ENCODE peak calls at places on chromosomes 6 and 20, in four cellular contexts. F is stimulated activated naive CD4-positive, alpha-beta T cell; O is neural crest cell; V is AG09309. X is an unnamed sample.

GRCh38 chr6:168641455-168641854 is 200.5 kb downstream of the SMOC2 start:
- DNase-seq in F (no peak), V (no peak), O (no peak), X (peak)

GRCh38 chr6:119347466-119348307 is 1.9 kb downstream of the MAN1A1 start:
- DNase-seq in O (no peak), F (no peak), V (no peak), X (no peak)

GRCh38 chr20:50151034-50151743 is 2.3 kb downstream of the PEDS1 start:
- DNase-seq in F (no peak), V (no peak), O (no peak), X (no peak)

GRCh38 chr6:39725632-39725997 is 407 bp upstream of the KIF6 start:
- DNase-seq in V (no peak), F (no peak), O (no peak), X (no peak)

GRCh38 chr6:122180132-122180531 is 219.3 kb upstream of the HSF2 start:
- DNase-seq in O (no peak), V (peak), F (no peak), X (no peak)

GRCh38 chr6:104711371-104711770 is 148.3 kb downstream of the HACE1 start:
- DNase-seq in V (peak), F (no peak), O (no peak), X (no peak)

GRCh38 chr20:54266844-54267243 is 59.0 kb downstream of the PFDN4 start:
- DNase-seq in O (no peak), F (no peak), V (no peak), X (no peak)

GRCh38 chr6:121436966-121437756 is 1.7 kb downstream of the GJA1 start:
- DNase-seq in V (no peak), F (no peak), O (peak), X (no peak)

GRCh38 chr6:166625356-166625755 is 1.7 kb downstream of the RPS6KA2 start:
- DNase-seq in V (no peak), O (no peak), F (no peak), X (no peak)

GRCh38 chr6:34147906-34148701 is 2.2 kb upstream of the GRM4 start:
- DNase-seq in V (no peak), O (no peak), F (no peak), X (no peak)

GRCh38 chr6:36729169-36729549 is 31.5 kb downstream of the RAB44 start:
- DNase-seq in O (no peak), F (no peak), V (no peak), X (no peak)

GRCh38 chr6:106444777-106445507 is 84.4 kb downstream of the CRYBG1 start:
- DNase-seq in F (no peak), O (peak), V (peak), X (no peak)

GRCh38 chr20:51199920-51200319 is 177.0 kb upstream of the KCNG1 start:
- DNase-seq in V (no peak), O (no peak), F (no peak), X (no peak)

GRCh38 chr20:50569864-50570836 is 60.0 kb downstream of the PTPN1 start:
- DNase-seq in V (no peak), O (no peak), F (no peak), X (peak)

GRCh38 chr6:21594427-21595264 is 1.1 kb downstream of the SOX4 start:
- DNase-seq in O (peak), V (no peak), F (no peak), X (no peak)

GRCh38 chr6:96853083-96853482 is 15.8 kb upstream of the GPR63 start:
- DNase-seq in V (no peak), F (no peak), O (no peak), X (no peak)

GRCh38 chr20:20327756-20328155 is 40.1 kb upstream of the INSM1 start:
- DNase-seq in F (no peak), V (no peak), O (no peak), X (no peak)

GRCh38 chr6:146289816-146290588 is 253.6 kb upstream of the RAB32 start:
- DNase-seq in O (no peak), V (peak), F (no peak), X (no peak)

GRCh38 chr6:137277971-137278602 is 58.9 kb upstream of the IFNGR1 start:
- DNase-seq in O (no peak), V (no peak), F (no peak), X (peak)

GRCh38 chr6:123804771-123805540 is 1.3 kb downstream of the NKAIN2 start:
- DNase-seq in F (no peak), V (no peak), O (no peak), X (no peak)

GRCh38 chr6:151029976-151030375 is 164.5 kb downstream of the MTHFD1L start:
- DNase-seq in O (no peak), V (no peak), F (no peak), X (no peak)

GRCh38 chr20:43849496-43850197 is 65.0 kb upstream of the TOX2 start:
- DNase-seq in V (no peak), O (no peak), F (no peak), X (no peak)

GRCh38 chr20:15902493-15902892 is 670.8 kb downstream of the KIF16B start:
- DNase-seq in O (peak), F (no peak), V (no peak), X (peak)

GRCh38 chr6:154509421-154510143 is 903 bp downstream of the CNKSR3 start:
- DNase-seq in V (no peak), F (no peak), O (peak), X (no peak)

GRCh38 chr20:768426-768978 is at the start of gene SLC52A3:
- DNase-seq in V (no peak), O (no peak), F (no peak), X (peak)

GRCh38 chr6:70415660-70416059 is 2.4 kb downstream of the FAM135A start:
- DNase-seq in F (no peak), V (no peak), O (no peak), X (no peak)

GRCh38 chr6:40640591-40641293 is 53.6 kb upstream of the LRFN2 start:
- DNase-seq in F (no peak), O (peak), V (no peak), X (no peak)

GRCh38 chr6:110041149-110041548 is 63.0 kb downstream of the GPR6 start:
- DNase-seq in F (no peak), V (no peak), O (no peak), X (no peak)

GRCh38 chr20:61480158-61480825 is 228.2 kb downstream of the CDH4 start:
- DNase-seq in V (no peak), O (no peak), F (no peak), X (no peak)

GRCh38 chr6:17907467-17908229 is 79.8 kb downstream of the KIF13A start:
- DNase-seq in F (no peak), O (no peak), V (peak), X (no peak)

GRCh38 chr6:1027795-1028569 is 283.9 kb upstream of the FOXQ1 start:
- DNase-seq in F (no peak), O (no peak), V (no peak), X (no peak)

GRCh38 chr20:40636486-40636885 is 52.5 kb downstream of the MAFB start:
- DNase-seq in V (no peak), F (no peak), O (no peak), X (no peak)

GRCh38 chr20:2865101-2865500 is 8.2 kb upstream of the PTPRA start:
- DNase-seq in O (no peak), V (no peak), F (no peak), X (no peak)

GRCh38 chr20:44104807-44105517 is 82.0 kb downstream of the JPH2 start:
- DNase-seq in F (no peak), V (no peak), O (no peak), X (no peak)

GRCh38 chr20:5282561-5282960 is 34.2 kb downstream of the PROKR2 start:
- DNase-seq in O (no peak), F (no peak), V (no peak), X (no peak)